ENCODE peak calls at places on chromosome 16, in five cellular contexts. One of them, this sample, is unnamed.

GRCh38 chr16:55433535-55433934 is 45.5 kb upstream of the MMP2 start:
- DNase-seq in fibroblast of mammary gland: no peak
- DNase-seq in stimulated activated CD4-positive, alpha-beta T cell treated with anti-CD3 and anti-CD28 coated beads, Interleukin-1b, Interleukin-23, amount 100 ng/mL, for 4 hours: no peak
- DNase-seq in ACHN: no peak
- DNase-seq in hepatocyte: no peak
- DNase-seq in this sample: no peak

GRCh38 chr16:31488630-31489564 is 6.0 kb downstream of the SLC5A2 start:
- DNase-seq in fibroblast of mammary gland: no peak
- DNase-seq in stimulated activated CD4-positive, alpha-beta T cell treated with anti-CD3 and anti-CD28 coated beads, Interleukin-1b, Interleukin-23, amount 100 ng/mL, for 4 hours: no peak
- DNase-seq in ACHN: no peak
- DNase-seq in hepatocyte: no peak
- DNase-seq in this sample: no peak

GRCh38 chr16:10749680-10750035 is 6.0 kb downstream of the NUBP1 start:
- DNase-seq in fibroblast of mammary gland: peak; percentile 52
- DNase-seq in stimulated activated CD4-positive, alpha-beta T cell treated with anti-CD3 and anti-CD28 coated beads, Interleukin-1b, Interleukin-23, amount 100 ng/mL, for 4 hours: no peak
- DNase-seq in ACHN: peak; percentile 25
- DNase-seq in hepatocyte: no peak
- DNase-seq in this sample: peak; percentile 76

GRCh38 chr16:51766739-51767138 is 615.7 kb upstream of the SALL1 start:
- DNase-seq in fibroblast of mammary gland: no peak
- DNase-seq in stimulated activated CD4-positive, alpha-beta T cell treated with anti-CD3 and anti-CD28 coated beads, Interleukin-1b, Interleukin-23, amount 100 ng/mL, for 4 hours: no peak
- DNase-seq in ACHN: no peak
- DNase-seq in hepatocyte: no peak
- DNase-seq in this sample: no peak

GRCh38 chr16:85357924-85358505 is 245.7 kb upstream of the CIBAR2 start:
- DNase-seq in fibroblast of mammary gland: no peak
- DNase-seq in stimulated activated CD4-positive, alpha-beta T cell treated with anti-CD3 and anti-CD28 coated beads, Interleukin-1b, Interleukin-23, amount 100 ng/mL, for 4 hours: no peak
- DNase-seq in ACHN: no peak
- DNase-seq in hepatocyte: no peak
- DNase-seq in this sample: no peak

GRCh38 chr16:52597772-52598483 is 51.0 kb upstream of the TOX3 start:
- DNase-seq in fibroblast of mammary gland: no peak
- DNase-seq in stimulated activated CD4-positive, alpha-beta T cell treated with anti-CD3 and anti-CD28 coated beads, Interleukin-1b, Interleukin-23, amount 100 ng/mL, for 4 hours: no peak
- DNase-seq in ACHN: no peak
- DNase-seq in hepatocyte: no peak
- DNase-seq in this sample: no peak

GRCh38 chr16:1538804-1539520 is 5.5 kb downstream of the TMEM204 start:
- DNase-seq in fibroblast of mammary gland: no peak
- DNase-seq in stimulated activated CD4-positive, alpha-beta T cell treated with anti-CD3 and anti-CD28 coated beads, Interleukin-1b, Interleukin-23, amount 100 ng/mL, for 4 hours: no peak
- DNase-seq in ACHN: peak; percentile 7
- DNase-seq in hepatocyte: no peak
- DNase-seq in this sample: no peak

GRCh38 chr16:48609453-48610023 is 442 bp downstream of the N4BP1 start:
- DNase-seq in fibroblast of mammary gland: peak; percentile 44
- DNase-seq in stimulated activated CD4-positive, alpha-beta T cell treated with anti-CD3 and anti-CD28 coated beads, Interleukin-1b, Interleukin-23, amount 100 ng/mL, for 4 hours: peak; percentile 25
- DNase-seq in ACHN: peak; percentile 70
- DNase-seq in hepatocyte: peak; percentile 79
- DNase-seq in this sample: peak; percentile 36

GRCh38 chr16:29907973-29908372 is 7.7 kb downstream of the ASPHD1 start:
- DNase-seq in fibroblast of mammary gland: no peak
- DNase-seq in stimulated activated CD4-positive, alpha-beta T cell treated with anti-CD3 and anti-CD28 coated beads, Interleukin-1b, Interleukin-23, amount 100 ng/mL, for 4 hours: no peak
- DNase-seq in ACHN: no peak
- DNase-seq in hepatocyte: no peak
- DNase-seq in this sample: no peak

GRCh38 chr16:6946802-6947201 is 385.8 kb upstream of the RBFOX1 start:
- DNase-seq in fibroblast of mammary gland: no peak
- DNase-seq in stimulated activated CD4-positive, alpha-beta T cell treated with anti-CD3 and anti-CD28 coated beads, Interleukin-1b, Interleukin-23, amount 100 ng/mL, for 4 hours: no peak
- DNase-seq in ACHN: no peak
- DNase-seq in hepatocyte: no peak
- DNase-seq in this sample: no peak

GRCh38 chr16:76668207-76668725 is 391.1 kb downstream of the CNTNAP4 start:
- DNase-seq in fibroblast of mammary gland: no peak
- DNase-seq in stimulated activated CD4-positive, alpha-beta T cell treated with anti-CD3 and anti-CD28 coated beads, Interleukin-1b, Interleukin-23, amount 100 ng/mL, for 4 hours: no peak
- DNase-seq in ACHN: no peak
- DNase-seq in hepatocyte: peak; percentile 48
- DNase-seq in this sample: peak; percentile 4

GRCh38 chr16:53849994-53850393 is 146.0 kb downstream of the FTO start:
- DNase-seq in fibroblast of mammary gland: no peak
- DNase-seq in stimulated activated CD4-positive, alpha-beta T cell treated with anti-CD3 and anti-CD28 coated beads, Interleukin-1b, Interleukin-23, amount 100 ng/mL, for 4 hours: no peak
- DNase-seq in ACHN: no peak
- DNase-seq in hepatocyte: no peak
- DNase-seq in this sample: no peak

GRCh38 chr16:84182104-84182503 is 4.8 kb downstream of the TAF1C start:
- DNase-seq in fibroblast of mammary gland: no peak
- DNase-seq in stimulated activated CD4-positive, alpha-beta T cell treated with anti-CD3 and anti-CD28 coated beads, Interleukin-1b, Interleukin-23, amount 100 ng/mL, for 4 hours: no peak
- DNase-seq in ACHN: no peak
- DNase-seq in hepatocyte: no peak
- DNase-seq in this sample: no peak

GRCh38 chr16:81647527-81647926 is 131.6 kb upstream of the PLCG2 start:
- DNase-seq in fibroblast of mammary gland: peak; percentile 83
- DNase-seq in stimulated activated CD4-positive, alpha-beta T cell treated with anti-CD3 and anti-CD28 coated beads, Interleukin-1b, Interleukin-23, amount 100 ng/mL, for 4 hours: no peak
- DNase-seq in ACHN: peak; percentile 86
- DNase-seq in hepatocyte: peak; percentile 38
- DNase-seq in this sample: peak; percentile 89

GRCh38 chr16:75460441-75460840 is 4.0 kb downstream of the TMEM170A start:
- DNase-seq in fibroblast of mammary gland: no peak
- DNase-seq in stimulated activated CD4-positive, alpha-beta T cell treated with anti-CD3 and anti-CD28 coated beads, Interleukin-1b, Interleukin-23, amount 100 ng/mL, for 4 hours: no peak
- DNase-seq in ACHN: no peak
- DNase-seq in hepatocyte: no peak
- DNase-seq in this sample: no peak

GRCh38 chr16:11224894-11225676 is 30.9 kb downstream of the SOCS1 start:
- DNase-seq in fibroblast of mammary gland: no peak
- DNase-seq in stimulated activated CD4-positive, alpha-beta T cell treated with anti-CD3 and anti-CD28 coated beads, Interleukin-1b, Interleukin-23, amount 100 ng/mL, for 4 hours: peak; percentile 83
- DNase-seq in ACHN: no peak
- DNase-seq in hepatocyte: no peak
- DNase-seq in this sample: no peak

GRCh38 chr16:88769617-88770458 is 15.2 kb downstream of the PIEZO1 start:
- DNase-seq in fibroblast of mammary gland: no peak
- DNase-seq in stimulated activated CD4-positive, alpha-beta T cell treated with anti-CD3 and anti-CD28 coated beads, Interleukin-1b, Interleukin-23, amount 100 ng/mL, for 4 hours: no peak
- DNase-seq in ACHN: peak; percentile 43
- DNase-seq in hepatocyte: peak; percentile 86
- DNase-seq in this sample: peak; percentile 73